ENCODE peak calls at places on chromosomes 16 and 17, in ten cellular contexts. W is IMR-90; U is suprapubic skin; N is mesenchymal stem cell; L is cardiac muscle cell; E is neural progenitor cell; F is cardiac fibroblast; I is naive thymus-derived CD4-positive, alpha-beta T cell; K is upper lobe of right lung; Y is body of pancreas. R is an unnamed sample.

GRCh38 chr17:65054602-65055001 is 1.9 kb downstream of the GNA13 start:
- DNase-seq in I (no peak), L (no peak), E (no peak), W (no peak), K (no peak), Y (no peak), F (no peak), N (no peak), U (no peak), R (no peak)

GRCh38 chr16:54939537-54940278 is 9.0 kb downstream of the IRX5 start:
- DNase-seq in N (no peak), U (peak), E (peak), W (no peak), F (no peak), I (no peak), L (no peak), Y (no peak), K (no peak), R (no peak)

GRCh38 chr16:35559911-35560636 is 2100.7 kb downstream of the TP53TG3F start:
- DNase-seq in W (no peak), L (no peak), K (no peak), U (no peak), E (no peak), N (no peak), Y (no peak), F (no peak), I (no peak), R (no peak)

GRCh38 chr16:3689731-3690130 is 27.6 kb downstream of the TRAP1 start:
- DNase-seq in Y (no peak), K (no peak), W (no peak), N (no peak), E (no peak), L (no peak), U (no peak), I (no peak), F (no peak), R (no peak)

GRCh38 chr17:2053380-2054261 is 1.3 kb upstream of the HIC1 start:
- DNase-seq in I (peak), E (peak), W (peak), Y (peak), F (peak), N (peak), L (peak), U (peak), K (peak), R (peak)

GRCh38 chr16:25210758-25211157 is 6.0 kb upstream of the AQP8 start:
- DNase-seq in I (no peak), N (peak), U (no peak), L (peak), F (peak), E (no peak), W (peak), Y (no peak), K (no peak), R (no peak)

GRCh38 chr16:67731071-67731810 is 12.1 kb upstream of the GFOD2 start:
- DNase-seq in E (no peak), Y (no peak), K (peak), U (no peak), I (no peak), L (no peak), N (no peak), F (no peak), W (no peak), R (no peak)

GRCh38 chr16:578870-579405 is 9.2 kb downstream of the PIGQ start:
- DNase-seq in Y (peak), F (peak), N (peak), U (no peak), I (peak), L (peak), W (peak), E (peak), K (peak), R (peak)

GRCh38 chr16:70674221-70675014 is 11.4 kb downstream of the MTSS2 start:
- DNase-seq in N (no peak), I (no peak), K (no peak), Y (no peak), L (no peak), F (no peak), W (no peak), U (peak), E (no peak), R (no peak)

GRCh38 chr17:57292086-57292485 is 35.8 kb downstream of the MSI2 start:
- DNase-seq in N (no peak), L (no peak), K (no peak), Y (no peak), W (no peak), E (no peak), U (no peak), I (no peak), F (no peak), R (no peak)

GRCh38 chr16:10594312-10594950 is 14.0 kb upstream of the EMP2 start:
- DNase-seq in N (no peak), I (no peak), K (peak), E (no peak), L (no peak), Y (peak), F (no peak), W (no peak), U (peak), R (no peak)

GRCh38 chr17:38687291-38687690 is 12.5 kb upstream of the EPOP start:
- DNase-seq in K (no peak), L (peak), Y (no peak), U (no peak), N (peak), W (peak), F (peak), E (no peak), I (no peak), R (no peak)

GRCh38 chr16:49833055-49833454 is 22.9 kb downstream of the ZNF423 start:
- DNase-seq in I (no peak), E (no peak), F (peak), Y (peak), W (no peak), N (no peak), K (no peak), U (peak), L (peak), R (no peak)

GRCh38 chr17:8868092-8868491 is 618 bp upstream of the PIK3R6 start:
- DNase-seq in L (no peak), W (no peak), F (no peak), I (no peak), E (no peak), Y (no peak), N (no peak), U (no peak), K (no peak), R (no peak)

GRCh38 chr16:1983053-1983543 is 895 bp upstream of the GFER start:
- DNase-seq in I (no peak), Y (no peak), N (no peak), W (no peak), K (no peak), F (no peak), U (no peak), L (no peak), E (no peak), R (no peak)

GRCh38 chr17:40647549-40648325 is at the start of gene SMARCE1:
- DNase-seq in Y (peak), F (peak), K (peak), W (peak), E (peak), L (peak), U (peak), I (peak), N (peak), R (peak)

GRCh38 chr17:64472564-64472963 is 23.6 kb downstream of the MILR1 start:
- DNase-seq in Y (no peak), F (no peak), W (no peak), K (no peak), I (no peak), E (no peak), U (no peak), L (no peak), N (no peak), R (no peak)

GRCh38 chr16:58196898-58197313 is 1.0 kb downstream of the CSNK2A2 start:
- DNase-seq in U (no peak), W (peak), E (peak), F (peak), L (peak), I (no peak), K (no peak), Y (no peak), N (peak), R (no peak)

GRCh38 chr17:49545811-49546545 is 29.7 kb upstream of the NXPH3 start:
- DNase-seq in F (no peak), Y (no peak), W (no peak), I (no peak), K (no peak), N (no peak), E (no peak), U (peak), L (no peak), R (no peak)

GRCh38 chr16:57507414-57508083 is 21.3 kb upstream of the DOK4 start:
- DNase-seq in N (no peak), L (no peak), U (no peak), Y (no peak), I (no peak), E (peak), W (no peak), F (no peak), K (no peak), R (no peak)

GRCh38 chr17:57880086-57880456 is 30.2 kb upstream of the MRPS23 start:
- DNase-seq in N (no peak), F (no peak), W (no peak), L (no peak), K (no peak), I (no peak), E (no peak), Y (no peak), U (no peak), R (no peak)

GRCh38 chr16:85055503-85056210 is 28.1 kb downstream of the KIAA0513 start:
- DNase-seq in U (no peak), K (peak), N (peak), L (peak), Y (peak), F (peak), W (peak), I (peak), E (no peak), R (peak)

GRCh38 chr17:83186226-83186625 is 106.8 kb downstream of the METRNL start:
- DNase-seq in K (no peak), W (no peak), Y (peak), F (no peak), U (no peak), N (no peak), I (no peak), E (peak), L (peak), R (no peak)

GRCh38 chr17:78559749-78560368 is 17.3 kb downstream of the DNAH17 start:
- DNase-seq in F (no peak), K (peak), I (no peak), N (no peak), W (no peak), Y (peak), L (no peak), U (no peak), E (no peak), R (peak)

GRCh38 chr17:15919466-15919865 is 25.5 kb upstream of the ADORA2B start:
- DNase-seq in E (no peak), K (no peak), N (no peak), L (no peak), W (no peak), Y (no peak), I (no peak), U (no peak), F (no peak), R (no peak)

GRCh38 chr17:78128616-78129384 is at the start of gene TMC6:
- DNase-seq in W (no peak), F (no peak), U (peak), I (peak), N (peak), K (peak), Y (peak), L (no peak), E (peak), R (peak)

GRCh38 chr17:82031885-82032627 is 578 bp downstream of the RAC3 start:
- DNase-seq in E (peak), K (no peak), U (no peak), I (no peak), W (no peak), N (peak), Y (peak), L (no peak), F (no peak), R (peak)

GRCh38 chr17:82029391-82029790 is 2.1 kb upstream of the RAC3 start:
- DNase-seq in N (no peak), I (no peak), E (no peak), U (no peak), W (no peak), L (no peak), F (no peak), K (no peak), Y (no peak), R (no peak)

GRCh38 chr17:82030470-82031302 is 792 bp upstream of the RAC3 start:
- DNase-seq in L (peak), E (peak), F (peak), I (peak), Y (peak), U (peak), K (peak), W (peak), N (peak), R (peak)

GRCh38 chr17:82029990-82030469 is 1.4 kb upstream of the RAC3 start:
- DNase-seq in I (no peak), Y (no peak), L (no peak), K (no peak), E (no peak), W (no peak), N (no peak), F (no peak), U (no peak), R (peak)

DNA sequence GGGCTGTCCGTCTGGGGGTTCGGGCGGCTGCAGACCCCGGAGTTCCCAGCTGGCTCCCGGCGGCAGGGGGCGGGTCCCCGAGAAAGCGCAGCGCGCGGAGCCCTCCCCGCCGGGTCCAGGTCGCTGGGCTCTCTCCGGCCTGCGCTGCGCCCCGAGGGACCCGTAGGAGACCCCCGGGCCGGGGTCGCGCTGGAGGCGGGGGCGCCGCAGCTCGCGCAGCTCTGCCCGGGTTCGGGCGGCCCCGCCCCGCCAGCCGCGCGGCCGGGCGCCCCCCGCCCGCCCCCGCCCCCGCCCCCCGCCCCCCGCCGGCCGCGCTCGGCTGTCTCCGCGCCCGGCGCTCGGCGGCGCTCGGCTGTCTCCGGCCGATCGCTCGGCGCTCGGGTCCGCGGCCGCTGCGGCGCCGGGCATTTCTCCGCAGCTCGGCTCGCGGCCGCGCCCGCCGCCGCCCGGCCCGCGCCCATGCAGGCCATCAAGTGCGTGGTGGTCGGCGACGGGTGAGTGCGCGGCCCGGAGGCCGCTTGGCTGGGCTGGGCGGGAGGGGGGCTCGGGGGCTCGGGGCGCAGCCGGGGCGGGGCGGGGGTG is at the start of gene RAC3:
- DNase-seq in L (peak), N (peak), Y (no peak), K (no peak), I (no peak), E (peak), W (peak), U (no peak), F (no peak), R (no peak)
- H3K4me3 ChIP-seq in L (peak), N (peak), Y (peak), K (peak), I (peak), E (peak), W (peak), U (peak), F (peak), R (no peak)

GRCh38 chr17:75719732-75720131 is 1.5 kb upstream of the ITGB4 start:
- DNase-seq in F (no peak), K (no peak), I (no peak), N (no peak), L (no peak), Y (no peak), W (no peak), U (no peak), E (no peak), R (no peak)

GRCh38 chr17:75722542-75723095 is 1.4 kb downstream of the ITGB4 start:
- DNase-seq in I (no peak), Y (no peak), N (no peak), W (no peak), F (no peak), K (no peak), U (peak), E (no peak), L (no peak), R (no peak)

GRCh38 chr17:75721463-75722011 is 278 bp downstream of the ITGB4 start:
- DNase-seq in L (no peak), K (no peak), U (peak), E (no peak), F (no peak), N (no peak), W (no peak), I (no peak), Y (peak), R (no peak)

GRCh38 chr17:75722076-75722475 is 817 bp downstream of the ITGB4 start:
- DNase-seq in N (no peak), K (no peak), U (peak), E (no peak), L (no peak), I (no peak), F (no peak), W (no peak), Y (no peak), R (no peak)

DNA sequence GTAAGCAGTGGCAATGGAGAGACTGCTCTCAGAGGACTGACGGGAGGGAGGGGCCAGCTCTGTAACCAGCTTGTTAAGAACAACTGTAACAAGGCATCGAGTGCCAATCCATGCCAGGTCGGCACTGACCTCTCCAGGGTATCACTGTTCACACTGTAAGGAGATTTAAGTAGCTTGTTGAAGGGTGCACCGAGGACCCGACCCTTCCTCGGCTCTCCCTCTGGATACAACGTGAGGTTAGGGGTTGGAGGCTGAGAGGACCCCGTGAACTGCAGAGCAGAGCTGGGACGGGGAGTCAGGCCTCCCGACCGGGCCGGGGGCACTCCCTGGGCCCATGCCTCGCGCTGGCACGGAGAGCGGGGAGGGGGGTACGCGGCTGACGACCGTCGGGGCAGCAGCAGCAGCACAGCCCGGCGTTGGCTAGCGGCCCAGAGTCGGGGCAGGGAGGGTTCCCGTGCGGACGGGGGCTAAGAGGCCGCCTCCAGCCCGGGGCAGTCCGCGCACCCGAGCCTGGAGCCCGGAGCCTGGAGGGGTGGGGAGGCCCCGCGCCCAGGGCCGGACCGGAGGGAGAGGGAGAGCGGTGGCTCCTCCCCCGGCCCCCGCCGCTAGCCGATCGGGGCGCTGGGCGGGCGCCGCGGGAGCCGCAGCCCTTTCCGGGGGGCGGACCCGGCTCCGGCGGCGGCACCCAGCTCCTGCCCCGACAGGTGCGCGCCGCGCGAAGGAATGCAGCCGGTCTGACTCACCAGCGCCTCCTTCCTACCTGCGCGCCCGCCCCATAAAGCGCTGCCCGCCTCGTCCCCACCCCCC is at the start of gene ITGB4:
- DNase-seq in W (no peak), F (no peak), L (peak), E (peak), Y (peak), U (peak), I (peak), K (peak), N (no peak), R (peak)
- H3K4me3 ChIP-seq in W (peak), F (no peak), L (peak), E (peak), Y (peak), U (peak), I (peak), K (peak), N (no peak), R (peak)

DNA sequence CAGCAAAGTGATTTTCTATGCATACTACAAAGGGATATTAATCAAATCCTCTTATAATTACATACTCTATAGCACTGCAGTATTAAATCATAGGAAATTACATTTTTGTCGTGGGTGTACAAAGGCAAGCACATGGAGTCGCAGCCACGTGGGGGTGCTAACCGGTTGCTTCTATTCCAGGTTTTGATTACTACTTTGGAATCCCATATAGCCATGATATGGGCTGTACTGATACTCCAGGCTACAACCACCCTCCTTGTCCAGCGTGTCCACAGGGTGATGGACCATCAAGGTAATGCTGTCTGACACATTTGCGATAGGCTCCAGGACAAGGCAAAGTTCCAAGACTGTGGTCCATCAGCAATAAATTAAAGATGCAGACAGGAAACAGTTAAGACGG is 60.1 kb downstream of the ARSG start:
- DNase-seq in N (no peak), W (no peak), F (peak), U (no peak), I (no peak), Y (peak), K (no peak), L (peak), E (no peak), R (no peak)
- H3K4me3 ChIP-seq in N (no peak), W (no peak), F (no peak), U (no peak), I (no peak), Y (no peak), K (no peak), L (no peak), E (no peak), R (no peak)

GRCh38 chr17:17495448-17496188 is 577 bp downstream of the RASD1 start:
- DNase-seq in L (no peak), U (peak), I (no peak), W (peak), K (peak), N (no peak), F (no peak), E (peak), Y (no peak), R (peak)

GRCh38 chr17:17496189-17497064 is at the start of gene RASD1:
- DNase-seq in I (peak), L (peak), Y (peak), N (peak), E (peak), U (peak), F (peak), W (peak), K (peak), R (peak)

GRCh38 chr17:17498606-17499301 is 2.6 kb upstream of the RASD1 start:
- DNase-seq in K (peak), I (no peak), Y (peak), N (no peak), E (no peak), U (no peak), W (no peak), F (no peak), L (no peak), R (no peak)

GRCh38 chr17:17497845-17498520 is 1.8 kb upstream of the RASD1 start:
- DNase-seq in Y (peak), F (no peak), I (no peak), N (no peak), L (no peak), U (no peak), W (no peak), K (peak), E (no peak), R (no peak)

DNA sequence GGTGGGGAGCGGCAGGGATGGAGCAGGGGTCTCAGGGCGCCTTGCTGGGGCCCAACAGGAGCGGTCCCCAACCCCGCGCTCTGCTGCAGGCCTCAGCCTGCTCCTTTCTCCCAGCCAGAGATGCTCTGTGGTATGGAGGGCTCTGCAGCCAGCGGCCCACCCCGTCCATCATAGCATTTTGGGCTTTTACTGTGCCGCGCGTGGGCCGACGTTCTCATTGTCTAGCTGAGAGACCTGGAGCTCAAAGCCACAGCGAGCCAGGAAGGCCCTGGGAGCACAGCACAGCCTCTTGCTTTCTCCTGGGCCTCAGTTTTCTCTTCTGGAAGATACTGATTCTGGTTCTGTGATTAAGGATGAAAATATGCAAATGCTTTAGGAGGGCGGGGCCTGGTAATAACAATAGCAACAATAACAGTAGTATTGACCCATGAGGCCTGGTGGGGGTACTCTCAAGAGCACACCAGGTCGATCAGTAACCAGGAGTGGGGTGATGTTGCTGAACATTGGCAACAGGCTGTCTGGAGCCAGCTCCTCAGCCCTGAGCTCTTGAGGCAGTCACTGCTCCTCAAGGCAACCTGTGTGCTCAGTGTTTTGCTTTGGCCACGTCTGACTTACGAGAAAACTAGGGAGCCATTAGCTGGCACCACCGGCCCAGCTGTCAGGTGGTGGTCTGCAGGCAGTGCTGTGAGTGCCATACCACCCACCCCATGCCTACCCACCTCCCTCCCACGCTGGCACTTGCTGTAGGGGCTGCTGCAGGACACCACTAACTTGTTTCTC is 1.1 kb upstream of the RASD1 start:
- DNase-seq in L (no peak), Y (no peak), F (peak), K (peak), W (no peak), U (no peak), E (no peak), N (no peak), I (no peak), R (no peak)
- H3K4me3 ChIP-seq in L (no peak), Y (no peak), F (peak), K (peak), W (no peak), U (peak), E (peak), N (peak), I (no peak), R (no peak)